ENCODE peak calls at places on chromosome 22, in six cellular contexts. I is sigmoid colon, S is tibial artery, C is left ventricle myocardium inferior, Y is PC-9, H is psoas muscle. W is an unnamed sample.

GRCh38 chr22:35559354-35560005 is 18.8 kb downstream of the RASD2 start:
- DNase-seq in S (no peak), Y (no peak), C (no peak), H (no peak), I (no peak), W (no peak)

GRCh38 chr22:45977003-45977395 is at the start of gene WNT7B:
- DNase-seq in H (no peak), S (no peak), I (no peak), C (no peak), Y (peak; percentile 79), W (no peak)

GRCh38 chr22:42179616-42180015 is 49.0 kb upstream of the CYP2D6 start:
- DNase-seq in Y (no peak), S (no peak), C (no peak), H (no peak), I (no peak), W (no peak)

GRCh38 chr22:29912605-29913398 is 29.8 kb downstream of the MTMR3 start:
- DNase-seq in S (no peak), Y (no peak), H (no peak), I (no peak), C (no peak), W (no peak)

GRCh38 chr22:48832592-48832991 is 995.1 kb downstream of the BRD1 start:
- DNase-seq in C (no peak), Y (no peak), S (no peak), H (no peak), I (no peak), W (no peak)

GRCh38 chr22:47030881-47031627 is 268.6 kb downstream of the TBC1D22A start:
- DNase-seq in C (peak; percentile 3), Y (no peak), H (peak; percentile 43), I (peak; percentile 65), S (peak; percentile 29), W (peak; percentile 61)

GRCh38 chr22:44108076-44108475 is 72.6 kb upstream of the PARVG start:
- DNase-seq in C (no peak), S (no peak), H (no peak), Y (no peak), I (no peak), W (peak; percentile 9)

GRCh38 chr22:45400046-45400445 is 13.4 kb downstream of the SMC1B start:
- DNase-seq in S (no peak), Y (no peak), I (no peak), C (no peak), H (no peak), W (no peak)

GRCh38 chr22:40436460-40437431 is 66.4 kb downstream of the SGSM3 start:
- DNase-seq in C (peak; percentile 41), H (no peak), I (no peak), S (no peak), Y (peak; percentile 44), W (no peak)

GRCh38 chr22:21443057-21443734 is 24.0 kb upstream of the TMEM191C start:
- DNase-seq in I (peak; percentile 49), S (peak; percentile 11), C (no peak), H (peak; percentile 39), Y (no peak), W (peak; percentile 60)

GRCh38 chr22:40009953-40010751 is 15.4 kb downstream of the FAM83F start:
- DNase-seq in I (no peak), H (no peak), S (no peak), Y (no peak), C (no peak), W (peak; percentile 45)

GRCh38 chr22:46714550-46714949 is 23.5 kb downstream of the CERK start:
- DNase-seq in S (no peak), Y (no peak), C (no peak), H (no peak), I (no peak), W (no peak)

GRCh38 chr22:46007003-46007847 is 30.3 kb upstream of the WNT7B start:
- DNase-seq in I (peak; percentile 89), Y (peak; percentile 89), H (peak; percentile 81), S (peak; percentile 68), C (peak; percentile 63), W (peak; percentile 92)

GRCh38 chr22:44381761-44382454 is 69.2 kb upstream of the SHISAL1 start:
- DNase-seq in C (no peak), Y (no peak), H (peak; percentile 32), S (no peak), I (peak; percentile 38), W (peak; percentile 51)

GRCh38 chr22:46084943-46085830 is 65.1 kb upstream of the PPARA start:
- DNase-seq in C (peak; percentile 90), I (peak; percentile 95), H (peak; percentile 94), Y (no peak), S (peak; percentile 80), W (peak; percentile 97)

GRCh38 chr22:25898707-25899365 is 156.8 kb downstream of the MYO18B start:
- DNase-seq in C (no peak), S (no peak), I (no peak), H (no peak), Y (no peak), W (no peak)

GRCh38 chr22:39013923-39014722 is at the start of gene APOBEC3C:
- DNase-seq in S (peak; percentile 89), C (peak; percentile 76), H (peak; percentile 75), I (peak; percentile 94), Y (peak; percentile 92), W (peak; percentile 91)

GRCh38 chr22:45642966-45643365 is 28.7 kb upstream of the ATXN10 start:
- DNase-seq in C (no peak), H (no peak), I (no peak), S (no peak), Y (no peak), W (no peak)

GRCh38 chr22:43923191-43923590 is 414 bp upstream of the PNPLA3 start:
- DNase-seq in Y (no peak), S (no peak), H (no peak), I (no peak), C (no peak), W (no peak)

GRCh38 chr22:34972498-34972897 is 93.5 kb upstream of the ISX start:
- DNase-seq in H (no peak), S (no peak), C (no peak), Y (no peak), I (no peak), W (no peak)

GRCh38 chr22:43377486-43377995 is 34.3 kb upstream of the MPPED1 start:
- DNase-seq in Y (no peak), S (no peak), C (no peak), I (no peak), H (no peak), W (peak; percentile 49)

GRCh38 chr22:31574015-31574670 is 77.8 kb downstream of the SFI1 start:
- DNase-seq in Y (no peak), H (no peak), C (no peak), I (no peak), S (no peak), W (no peak)
- H3K4me1 ChIP-seq in Y (no peaks in the 10 kb centered on the region), H (no peaks in the 10 kb centered on the region), C (no peaks in the 10 kb centered on the region), I (no peaks in the 10 kb centered on the region), S (no peaks in the 10 kb centered on the region), W (no peaks in the 10 kb centered on the region)

GRCh38 chr22:17728786-17729185 is 45.5 kb downstream of the BID start:
- DNase-seq in S (no peak), C (no peak), H (no peak), I (no peak), Y (no peak), W (no peak)

GRCh38 chr22:17729561-17729960 is 44.7 kb downstream of the BID start:
- DNase-seq in C (no peak), H (no peak), Y (no peak), I (no peak), S (no peak), W (no peak)

GRCh38 chr22:17726561-17727243 is 47.6 kb downstream of the BID start:
- DNase-seq in Y (no peak), H (no peak), C (no peak), I (no peak), S (no peak), W (no peak)

GRCh38 chr22:17725465-17725800 is 48.8 kb downstream of the BID start:
- DNase-seq in H (no peak), S (no peak), C (no peak), I (no peak), Y (no peak), W (no peak)

DNA sequence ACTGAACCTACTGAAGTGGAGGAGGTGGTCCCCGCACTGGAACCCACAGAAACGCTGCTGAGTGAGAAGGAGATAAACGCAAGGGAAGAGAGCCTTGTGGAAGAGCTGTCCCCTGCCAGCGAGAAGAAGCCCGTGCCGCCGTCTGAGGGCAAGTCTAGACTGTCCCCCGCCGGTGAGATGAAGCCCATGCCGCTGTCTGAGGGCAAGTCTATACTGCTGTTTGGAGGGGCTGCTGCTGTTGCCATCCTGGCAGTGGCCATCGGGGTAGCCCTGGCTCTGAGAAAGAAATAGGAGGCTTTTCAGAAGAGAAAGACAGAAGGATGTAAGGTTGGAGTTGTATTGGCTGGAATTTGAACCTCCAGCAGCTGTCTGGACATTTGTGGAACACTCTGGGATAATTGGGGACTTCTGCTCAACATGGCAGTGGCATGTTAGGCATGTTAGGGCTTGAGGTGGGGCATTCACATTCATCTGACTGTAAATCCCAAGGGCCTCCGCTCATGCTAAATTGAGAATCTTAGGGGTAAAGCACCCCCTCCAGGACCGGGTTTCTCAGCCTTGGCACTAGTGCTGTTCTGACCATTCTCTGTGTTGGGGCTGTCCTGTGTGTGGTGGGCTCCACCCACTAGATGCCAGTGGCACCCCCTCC is 46.9 kb downstream of the BID start:
- DNase-seq in C (no peak), I (no peak), Y (no peak), H (no peak), S (no peak), W (no peak)
- H3K27ac ChIP-seq in C (peak overlapping the region; percentile 92), I (peak overlapping the region; percentile 73), Y (no peak overlapping the region), H (no peak overlapping the region), S (peak overlapping the region; percentile 17), W (no peak overlapping the region)

GRCh38 chr22:24140357-24140756 is 40.9 kb upstream of the SUSD2 start:
- DNase-seq in H (no peak), S (no peak), I (no peak), Y (no peak), C (no peak), W (no peak)
- H3K4me1 ChIP-seq in H (peaks cover 5% of the 10 kb centered on the region), S (peaks cover 6% of the 10 kb centered on the region), I (peaks cover 37% of the 10 kb centered on the region), Y (peaks cover 34% of the 10 kb centered on the region), C (peaks cover 85% of the 10 kb centered on the region), W (peaks cover 16% of the 10 kb centered on the region)

GRCh38 chr22:23086787-23087186 is 16.5 kb downstream of the GNAZ start:
- DNase-seq in H (no peak), Y (no peak), C (no peak), S (no peak), I (no peak), W (no peak)

GRCh38 chr22:23089633-23090032 is 19.3 kb downstream of the GNAZ start:
- DNase-seq in I (no peak), C (no peak), S (no peak), H (no peak), Y (no peak), W (no peak)

GRCh38 chr22:23089010-23089409 is 18.7 kb downstream of the GNAZ start:
- DNase-seq in H (no peak), Y (no peak), S (no peak), C (no peak), I (no peak), W (no peak)

GRCh38 chr22:23086263-23086662 is 15.9 kb downstream of the GNAZ start:
- DNase-seq in Y (no peak), H (no peak), C (no peak), S (no peak), I (no peak), W (no peak)

DNA sequence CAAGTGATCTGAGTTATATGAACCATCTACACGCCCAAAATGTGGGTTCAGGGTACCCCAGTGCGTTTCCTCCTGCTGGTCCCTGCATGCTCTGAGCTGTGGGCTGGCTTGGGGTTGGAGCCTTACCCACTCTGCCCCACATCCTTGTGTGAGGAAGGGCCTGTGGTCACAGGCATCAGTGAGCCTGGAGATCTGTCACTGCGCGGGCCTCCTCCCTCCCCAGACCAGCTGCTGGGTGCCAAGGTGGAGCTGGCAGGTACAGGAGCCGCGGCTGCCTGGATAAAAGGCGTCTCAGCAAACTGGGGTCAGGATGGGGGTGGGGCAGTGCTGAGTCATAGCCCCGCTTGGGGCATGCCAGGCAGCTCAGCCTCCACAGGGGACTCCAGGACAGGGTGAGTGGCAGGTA is 17.9 kb downstream of the GNAZ start:
- DNase-seq in S (no peak), I (no peak), C (no peak), Y (no peak), H (no peak), W (no peak)
- H3K27ac ChIP-seq in S (no peak overlapping the region), I (no peak overlapping the region), C (no peak overlapping the region), Y (no peak overlapping the region), H (no peak overlapping the region), W (no peak overlapping the region)

W was measured in kidney.